ENCODE peak calls at places on chromosomes 5 and 9, in seven cellular contexts. O is NCI-H1092; D is GM23338; L is omental fat pad; P is central memory CD8-positive, alpha-beta T cell; U is GM12864; K is substantia nigra. I is an unnamed sample.

GRCh38 chr9:123609844-123610243 is 253.8 kb downstream of the CRB2 start:
- DNase-seq in O (no peak), D (no peak), L (no peak), P (no peak), U (no peak), K (no peak), I (no peak)

GRCh38 chr5:167565555-167565954 is 725.9 kb upstream of the WWC1 start:
- DNase-seq in O (no peak), D (peak), L (no peak), P (no peak), U (no peak), K (no peak), I (no peak)

GRCh38 chr9:27539479-27540441 is 10.1 kb upstream of the MOB3B start:
- DNase-seq in O (no peak), D (no peak), L (no peak), P (no peak), U (no peak), K (peak), I (no peak)

GRCh38 chr5:39203291-39203922 is 16.0 kb downstream of the FYB1 start:
- DNase-seq in O (no peak), D (no peak), L (no peak), P (no peak), U (no peak), K (no peak), I (no peak)

GRCh38 chr5:4576161-4576748 is 563.9 kb upstream of the ADAMTS16 start:
- DNase-seq in O (no peak), D (no peak), L (no peak), P (no peak), U (no peak), K (no peak), I (no peak)

GRCh38 chr9:111839387-111839786 is 44.6 kb upstream of the SHOC1 start:
- DNase-seq in O (no peak), D (no peak), L (no peak), P (no peak), U (peak), K (no peak), I (no peak)

GRCh38 chr9:83219154-83219923 is 156.4 kb upstream of the RASEF start:
- DNase-seq in O (peak), D (peak), L (peak), P (no peak), U (no peak), K (peak), I (peak)

GRCh38 chr9:88807426-88807825 is 183.8 kb upstream of the S1PR3 start:
- DNase-seq in O (no peak), D (no peak), L (no peak), P (no peak), U (no peak), K (no peak), I (no peak)

GRCh38 chr9:38216572-38216971 is 147.5 kb upstream of the SHB start:
- DNase-seq in O (no peak), D (no peak), L (no peak), P (no peak), U (no peak), K (no peak), I (no peak)

GRCh38 chr5:92678576-92679105 is 902.4 kb downstream of the NR2F1-AS1 start:
- DNase-seq in O (no peak), D (peak), L (no peak), P (no peak), U (no peak), K (no peak), I (no peak)

GRCh38 chr9:126503333-126504085 is 110.2 kb upstream of the LMX1B start:
- DNase-seq in O (no peak), D (no peak), L (no peak), P (no peak), U (no peak), K (no peak), I (no peak)

GRCh38 chr9:116027096-116027495 is 126.5 kb upstream of the PAPPA start:
- DNase-seq in O (no peak), D (peak), L (no peak), P (no peak), U (no peak), K (no peak), I (no peak)

GRCh38 chr5:120985526-120985925 is 521.4 kb downstream of the PRR16 start:
- DNase-seq in O (no peak), D (no peak), L (no peak), P (no peak), U (no peak), K (no peak), I (no peak)

GRCh38 chr5:1053391-1054017 is 44.9 kb downstream of the NKD2 start:
- DNase-seq in O (no peak), D (peak), L (no peak), P (no peak), U (no peak), K (no peak), I (no peak)

GRCh38 chr5:84830265-84830664 is 445.6 kb upstream of the EDIL3 start:
- DNase-seq in O (no peak), D (no peak), L (no peak), P (no peak), U (no peak), K (no peak), I (no peak)

GRCh38 chr5:159987031-159987674 is 21.8 kb upstream of the TTC1 start:
- DNase-seq in O (peak), D (peak), L (peak), P (peak), U (peak), K (peak), I (peak)

GRCh38 chr5:127068771-127069330 is 4.5 kb downstream of the C5orf63 start:
- DNase-seq in O (no peak), D (no peak), L (no peak), P (no peak), U (no peak), K (no peak), I (no peak)

GRCh38 chr5:113117543-113118110 is 141.0 kb downstream of the DCP2 start:
- DNase-seq in O (no peak), D (no peak), L (no peak), P (no peak), U (no peak), K (no peak), I (no peak)

GRCh38 chr9:7145361-7146069 is 387.7 kb downstream of the KDM4C start:
- DNase-seq in O (no peak), D (no peak), L (no peak), P (no peak), U (no peak), K (no peak), I (no peak)

GRCh38 chr9:103789686-103790085 is 304.4 kb upstream of the SMC2 start:
- DNase-seq in O (no peak), D (peak), L (no peak), P (no peak), U (peak), K (no peak), I (no peak)

GRCh38 chr5:53820119-53820801 is 259.8 kb downstream of the NDUFS4 start:
- DNase-seq in O (no peak), D (no peak), L (no peak), P (no peak), U (no peak), K (no peak), I (no peak)

GRCh38 chr9:136565075-136565721 is 19.4 kb upstream of the NOTCH1 start:
- DNase-seq in O (no peak), D (no peak), L (no peak), P (no peak), U (no peak), K (no peak), I (no peak)

GRCh38 chr5:115432691-115433090 is 111.9 kb downstream of the FEM1C start:
- DNase-seq in O (no peak), D (no peak), L (no peak), P (no peak), U (no peak), K (no peak), I (no peak)

GRCh38 chr5:181181650-181182565 is 23.1 kb downstream of the TRIM7 start:
- DNase-seq in O (no peak), D (peak), L (no peak), P (no peak), U (no peak), K (no peak), I (peak)

GRCh38 chr5:122264610-122265009 is 47.4 kb upstream of the SNCAIP start:
- DNase-seq in O (no peak), D (no peak), L (no peak), P (no peak), U (no peak), K (no peak), I (no peak)